ENCODE peak calls at places on chromosomes 13 and 19, in eight cellular contexts. One of them, this sample, is unnamed.

GRCh38 chr13:57627663-57628062 is 3.9 kb upstream of the PCDH17 start:
- DNase-seq in hypothalamus: no peak
- DNase-seq in stimulated activated CD4-positive, alpha-beta T cell treated with anti-CD3 and anti-CD28 coated beads, TNF-alpha, amount 100 ng/mL, for 1 hour: no peak
- DNase-seq in midbrain: no peak
- DNase-seq in activated CD4-positive, alpha-beta T cell treated with anti-CD3 and anti-CD28 coated beads for 24 hours: no peak
- DNase-seq in head of caudate nucleus: no peak
- DNase-seq in AG04449: no peak
- DNase-seq in activated CD4-positive, alpha-beta memory T cell treated with anti-CD3 and anti-CD28 coated beads, Interleukin-2, amount 10 ng/mL, durations not matched to agents 7 days and 5 days: no peak
- DNase-seq in this sample: peak

GRCh38 chr19:11693505-11694499 is 44.9 kb downstream of the ZNF823 start:
- DNase-seq in hypothalamus: no peak
- DNase-seq in stimulated activated CD4-positive, alpha-beta T cell treated with anti-CD3 and anti-CD28 coated beads, TNF-alpha, amount 100 ng/mL, for 1 hour: no peak
- DNase-seq in midbrain: no peak
- DNase-seq in activated CD4-positive, alpha-beta T cell treated with anti-CD3 and anti-CD28 coated beads for 24 hours: no peak
- DNase-seq in head of caudate nucleus: no peak
- DNase-seq in AG04449: peak
- DNase-seq in activated CD4-positive, alpha-beta memory T cell treated with anti-CD3 and anti-CD28 coated beads, Interleukin-2, amount 10 ng/mL, durations not matched to agents 7 days and 5 days: no peak
- DNase-seq in this sample: peak

GRCh38 chr13:93814658-93815057 is 588.1 kb downstream of the GPC6 start:
- DNase-seq in hypothalamus: no peak
- DNase-seq in stimulated activated CD4-positive, alpha-beta T cell treated with anti-CD3 and anti-CD28 coated beads, TNF-alpha, amount 100 ng/mL, for 1 hour: no peak
- DNase-seq in midbrain: no peak
- DNase-seq in activated CD4-positive, alpha-beta T cell treated with anti-CD3 and anti-CD28 coated beads for 24 hours: no peak
- DNase-seq in head of caudate nucleus: no peak
- DNase-seq in AG04449: no peak
- DNase-seq in activated CD4-positive, alpha-beta memory T cell treated with anti-CD3 and anti-CD28 coated beads, Interleukin-2, amount 10 ng/mL, durations not matched to agents 7 days and 5 days: no peak
- DNase-seq in this sample: no peak

GRCh38 chr13:53311561-53311960 is 282.9 kb downstream of the OLFM4 start:
- DNase-seq in hypothalamus: no peak
- DNase-seq in stimulated activated CD4-positive, alpha-beta T cell treated with anti-CD3 and anti-CD28 coated beads, TNF-alpha, amount 100 ng/mL, for 1 hour: no peak
- DNase-seq in midbrain: no peak
- DNase-seq in activated CD4-positive, alpha-beta T cell treated with anti-CD3 and anti-CD28 coated beads for 24 hours: no peak
- DNase-seq in head of caudate nucleus: no peak
- DNase-seq in AG04449: no peak
- DNase-seq in activated CD4-positive, alpha-beta memory T cell treated with anti-CD3 and anti-CD28 coated beads, Interleukin-2, amount 10 ng/mL, durations not matched to agents 7 days and 5 days: no peak
- DNase-seq in this sample: no peak

GRCh38 chr13:75145926-75146325 is 336.0 kb downstream of the TBC1D4 start:
- DNase-seq in hypothalamus: no peak
- DNase-seq in stimulated activated CD4-positive, alpha-beta T cell treated with anti-CD3 and anti-CD28 coated beads, TNF-alpha, amount 100 ng/mL, for 1 hour: no peak
- DNase-seq in midbrain: no peak
- DNase-seq in activated CD4-positive, alpha-beta T cell treated with anti-CD3 and anti-CD28 coated beads for 24 hours: no peak
- DNase-seq in head of caudate nucleus: no peak
- DNase-seq in AG04449: no peak
- DNase-seq in activated CD4-positive, alpha-beta memory T cell treated with anti-CD3 and anti-CD28 coated beads, Interleukin-2, amount 10 ng/mL, durations not matched to agents 7 days and 5 days: no peak
- DNase-seq in this sample: peak

GRCh38 chr13:65971541-65971940 is 1258.6 kb downstream of the PCDH9 start:
- DNase-seq in hypothalamus: no peak
- DNase-seq in stimulated activated CD4-positive, alpha-beta T cell treated with anti-CD3 and anti-CD28 coated beads, TNF-alpha, amount 100 ng/mL, for 1 hour: no peak
- DNase-seq in midbrain: no peak
- DNase-seq in activated CD4-positive, alpha-beta T cell treated with anti-CD3 and anti-CD28 coated beads for 24 hours: no peak
- DNase-seq in head of caudate nucleus: peak
- DNase-seq in AG04449: no peak
- DNase-seq in activated CD4-positive, alpha-beta memory T cell treated with anti-CD3 and anti-CD28 coated beads, Interleukin-2, amount 10 ng/mL, durations not matched to agents 7 days and 5 days: no peak
- DNase-seq in this sample: no peak

GRCh38 chr19:10919352-10920287 is 8.8 kb downstream of the YIPF2 start:
- DNase-seq in hypothalamus: no peak
- DNase-seq in stimulated activated CD4-positive, alpha-beta T cell treated with anti-CD3 and anti-CD28 coated beads, TNF-alpha, amount 100 ng/mL, for 1 hour: no peak
- DNase-seq in midbrain: no peak
- DNase-seq in activated CD4-positive, alpha-beta T cell treated with anti-CD3 and anti-CD28 coated beads for 24 hours: no peak
- DNase-seq in head of caudate nucleus: peak
- DNase-seq in AG04449: no peak
- DNase-seq in activated CD4-positive, alpha-beta memory T cell treated with anti-CD3 and anti-CD28 coated beads, Interleukin-2, amount 10 ng/mL, durations not matched to agents 7 days and 5 days: no peak
- DNase-seq in this sample: no peak

GRCh38 chr13:73259061-73259908 is 200.5 kb downstream of the KLF5 start:
- DNase-seq in hypothalamus: no peak
- DNase-seq in stimulated activated CD4-positive, alpha-beta T cell treated with anti-CD3 and anti-CD28 coated beads, TNF-alpha, amount 100 ng/mL, for 1 hour: no peak
- DNase-seq in midbrain: no peak
- DNase-seq in activated CD4-positive, alpha-beta T cell treated with anti-CD3 and anti-CD28 coated beads for 24 hours: no peak
- DNase-seq in head of caudate nucleus: no peak
- DNase-seq in AG04449: no peak
- DNase-seq in activated CD4-positive, alpha-beta memory T cell treated with anti-CD3 and anti-CD28 coated beads, Interleukin-2, amount 10 ng/mL, durations not matched to agents 7 days and 5 days: no peak
- DNase-seq in this sample: no peak

GRCh38 chr13:114153485-114154080 is 21.2 kb upstream of the RASA3 start:
- DNase-seq in hypothalamus: no peak
- DNase-seq in stimulated activated CD4-positive, alpha-beta T cell treated with anti-CD3 and anti-CD28 coated beads, TNF-alpha, amount 100 ng/mL, for 1 hour: no peak
- DNase-seq in midbrain: no peak
- DNase-seq in activated CD4-positive, alpha-beta T cell treated with anti-CD3 and anti-CD28 coated beads for 24 hours: no peak
- DNase-seq in head of caudate nucleus: no peak
- DNase-seq in AG04449: no peak
- DNase-seq in activated CD4-positive, alpha-beta memory T cell treated with anti-CD3 and anti-CD28 coated beads, Interleukin-2, amount 10 ng/mL, durations not matched to agents 7 days and 5 days: no peak
- DNase-seq in this sample: no peak

GRCh38 chr13:20882206-20882605 is 20.3 kb downstream of the XPO4 start:
- DNase-seq in hypothalamus: no peak
- DNase-seq in stimulated activated CD4-positive, alpha-beta T cell treated with anti-CD3 and anti-CD28 coated beads, TNF-alpha, amount 100 ng/mL, for 1 hour: no peak
- DNase-seq in midbrain: no peak
- DNase-seq in activated CD4-positive, alpha-beta T cell treated with anti-CD3 and anti-CD28 coated beads for 24 hours: no peak
- DNase-seq in head of caudate nucleus: no peak
- DNase-seq in AG04449: no peak
- DNase-seq in activated CD4-positive, alpha-beta memory T cell treated with anti-CD3 and anti-CD28 coated beads, Interleukin-2, amount 10 ng/mL, durations not matched to agents 7 days and 5 days: no peak
- DNase-seq in this sample: peak

GRCh38 chr19:39946532-39946931 is 12.1 kb upstream of the FCGBP start:
- DNase-seq in hypothalamus: no peak
- DNase-seq in stimulated activated CD4-positive, alpha-beta T cell treated with anti-CD3 and anti-CD28 coated beads, TNF-alpha, amount 100 ng/mL, for 1 hour: no peak
- DNase-seq in midbrain: no peak
- DNase-seq in activated CD4-positive, alpha-beta T cell treated with anti-CD3 and anti-CD28 coated beads for 24 hours: no peak
- DNase-seq in head of caudate nucleus: no peak
- DNase-seq in AG04449: no peak
- DNase-seq in activated CD4-positive, alpha-beta memory T cell treated with anti-CD3 and anti-CD28 coated beads, Interleukin-2, amount 10 ng/mL, durations not matched to agents 7 days and 5 days: no peak
- DNase-seq in this sample: peak

GRCh38 chr13:108342369-108343289 is 73.1 kb downstream of the TNFSF13B start:
- DNase-seq in hypothalamus: no peak
- DNase-seq in stimulated activated CD4-positive, alpha-beta T cell treated with anti-CD3 and anti-CD28 coated beads, TNF-alpha, amount 100 ng/mL, for 1 hour: no peak
- DNase-seq in midbrain: peak
- DNase-seq in activated CD4-positive, alpha-beta T cell treated with anti-CD3 and anti-CD28 coated beads for 24 hours: no peak
- DNase-seq in head of caudate nucleus: no peak
- DNase-seq in AG04449: no peak
- DNase-seq in activated CD4-positive, alpha-beta memory T cell treated with anti-CD3 and anti-CD28 coated beads, Interleukin-2, amount 10 ng/mL, durations not matched to agents 7 days and 5 days: peak
- DNase-seq in this sample: peak

GRCh38 chr13:32504263-32504662 is 34.3 kb downstream of the N4BP2L2 start:
- DNase-seq in hypothalamus: no peak
- DNase-seq in stimulated activated CD4-positive, alpha-beta T cell treated with anti-CD3 and anti-CD28 coated beads, TNF-alpha, amount 100 ng/mL, for 1 hour: no peak
- DNase-seq in midbrain: no peak
- DNase-seq in activated CD4-positive, alpha-beta T cell treated with anti-CD3 and anti-CD28 coated beads for 24 hours: no peak
- DNase-seq in head of caudate nucleus: no peak
- DNase-seq in AG04449: no peak
- DNase-seq in activated CD4-positive, alpha-beta memory T cell treated with anti-CD3 and anti-CD28 coated beads, Interleukin-2, amount 10 ng/mL, durations not matched to agents 7 days and 5 days: no peak
- DNase-seq in this sample: no peak

GRCh38 chr13:29543230-29544215 is 52.0 kb downstream of the SLC7A1 start:
- DNase-seq in hypothalamus: no peak
- DNase-seq in stimulated activated CD4-positive, alpha-beta T cell treated with anti-CD3 and anti-CD28 coated beads, TNF-alpha, amount 100 ng/mL, for 1 hour: no peak
- DNase-seq in midbrain: no peak
- DNase-seq in activated CD4-positive, alpha-beta T cell treated with anti-CD3 and anti-CD28 coated beads for 24 hours: peak
- DNase-seq in head of caudate nucleus: no peak
- DNase-seq in AG04449: no peak
- DNase-seq in activated CD4-positive, alpha-beta memory T cell treated with anti-CD3 and anti-CD28 coated beads, Interleukin-2, amount 10 ng/mL, durations not matched to agents 7 days and 5 days: peak
- DNase-seq in this sample: peak

GRCh38 chr19:12939292-12939606 is 840 bp downstream of the CALR start:
- DNase-seq in hypothalamus: no peak
- DNase-seq in stimulated activated CD4-positive, alpha-beta T cell treated with anti-CD3 and anti-CD28 coated beads, TNF-alpha, amount 100 ng/mL, for 1 hour: no peak
- DNase-seq in midbrain: no peak
- DNase-seq in activated CD4-positive, alpha-beta T cell treated with anti-CD3 and anti-CD28 coated beads for 24 hours: no peak
- DNase-seq in head of caudate nucleus: no peak
- DNase-seq in AG04449: no peak
- DNase-seq in activated CD4-positive, alpha-beta memory T cell treated with anti-CD3 and anti-CD28 coated beads, Interleukin-2, amount 10 ng/mL, durations not matched to agents 7 days and 5 days: peak
- DNase-seq in this sample: peak

GRCh38 chr19:13234518-13234917 is 84.3 kb downstream of the IER2 start:
- DNase-seq in hypothalamus: no peak
- DNase-seq in stimulated activated CD4-positive, alpha-beta T cell treated with anti-CD3 and anti-CD28 coated beads, TNF-alpha, amount 100 ng/mL, for 1 hour: peak
- DNase-seq in midbrain: no peak
- DNase-seq in activated CD4-positive, alpha-beta T cell treated with anti-CD3 and anti-CD28 coated beads for 24 hours: peak
- DNase-seq in head of caudate nucleus: no peak
- DNase-seq in AG04449: no peak
- DNase-seq in activated CD4-positive, alpha-beta memory T cell treated with anti-CD3 and anti-CD28 coated beads, Interleukin-2, amount 10 ng/mL, durations not matched to agents 7 days and 5 days: peak
- DNase-seq in this sample: no peak

GRCh38 chr19:45396389-45397260 is 8.2 kb downstream of the PPP1R13L start:
- DNase-seq in hypothalamus: no peak
- DNase-seq in stimulated activated CD4-positive, alpha-beta T cell treated with anti-CD3 and anti-CD28 coated beads, TNF-alpha, amount 100 ng/mL, for 1 hour: no peak
- DNase-seq in midbrain: no peak
- DNase-seq in activated CD4-positive, alpha-beta T cell treated with anti-CD3 and anti-CD28 coated beads for 24 hours: no peak
- DNase-seq in head of caudate nucleus: no peak
- DNase-seq in AG04449: no peak
- DNase-seq in activated CD4-positive, alpha-beta memory T cell treated with anti-CD3 and anti-CD28 coated beads, Interleukin-2, amount 10 ng/mL, durations not matched to agents 7 days and 5 days: no peak
- DNase-seq in this sample: no peak

GRCh38 chr13:102197193-102197592 is 204.7 kb downstream of the FGF14 start:
- DNase-seq in hypothalamus: no peak
- DNase-seq in stimulated activated CD4-positive, alpha-beta T cell treated with anti-CD3 and anti-CD28 coated beads, TNF-alpha, amount 100 ng/mL, for 1 hour: no peak
- DNase-seq in midbrain: no peak
- DNase-seq in activated CD4-positive, alpha-beta T cell treated with anti-CD3 and anti-CD28 coated beads for 24 hours: no peak
- DNase-seq in head of caudate nucleus: no peak
- DNase-seq in AG04449: no peak
- DNase-seq in activated CD4-positive, alpha-beta memory T cell treated with anti-CD3 and anti-CD28 coated beads, Interleukin-2, amount 10 ng/mL, durations not matched to agents 7 days and 5 days: no peak
- DNase-seq in this sample: peak

GRCh38 chr19:22602631-22603272 is 31.4 kb upstream of the ZNF492 start:
- DNase-seq in hypothalamus: no peak
- DNase-seq in stimulated activated CD4-positive, alpha-beta T cell treated with anti-CD3 and anti-CD28 coated beads, TNF-alpha, amount 100 ng/mL, for 1 hour: no peak
- DNase-seq in midbrain: no peak
- DNase-seq in activated CD4-positive, alpha-beta T cell treated with anti-CD3 and anti-CD28 coated beads for 24 hours: no peak
- DNase-seq in head of caudate nucleus: no peak
- DNase-seq in AG04449: no peak
- DNase-seq in activated CD4-positive, alpha-beta memory T cell treated with anti-CD3 and anti-CD28 coated beads, Interleukin-2, amount 10 ng/mL, durations not matched to agents 7 days and 5 days: no peak
- DNase-seq in this sample: no peak

GRCh38 chr13:19586904-19587634 is 25.7 kb upstream of the TPTE2 start:
- DNase-seq in hypothalamus: no peak
- DNase-seq in stimulated activated CD4-positive, alpha-beta T cell treated with anti-CD3 and anti-CD28 coated beads, TNF-alpha, amount 100 ng/mL, for 1 hour: peak
- DNase-seq in midbrain: no peak
- DNase-seq in activated CD4-positive, alpha-beta T cell treated with anti-CD3 and anti-CD28 coated beads for 24 hours: peak
- DNase-seq in head of caudate nucleus: no peak
- DNase-seq in AG04449: no peak
- DNase-seq in activated CD4-positive, alpha-beta memory T cell treated with anti-CD3 and anti-CD28 coated beads, Interleukin-2, amount 10 ng/mL, durations not matched to agents 7 days and 5 days: peak
- DNase-seq in this sample: peak

GRCh38 chr19:12794196-12794921 is 3.1 kb downstream of the JUNB start:
- DNase-seq in hypothalamus: no peak
- DNase-seq in stimulated activated CD4-positive, alpha-beta T cell treated with anti-CD3 and anti-CD28 coated beads, TNF-alpha, amount 100 ng/mL, for 1 hour: no peak
- DNase-seq in midbrain: no peak
- DNase-seq in activated CD4-positive, alpha-beta T cell treated with anti-CD3 and anti-CD28 coated beads for 24 hours: no peak
- DNase-seq in head of caudate nucleus: no peak
- DNase-seq in AG04449: no peak
- DNase-seq in activated CD4-positive, alpha-beta memory T cell treated with anti-CD3 and anti-CD28 coated beads, Interleukin-2, amount 10 ng/mL, durations not matched to agents 7 days and 5 days: no peak
- DNase-seq in this sample: peak

GRCh38 chr13:50222569-50223332 is 207.5 kb downstream of the KCNRG start:
- DNase-seq in hypothalamus: no peak
- DNase-seq in stimulated activated CD4-positive, alpha-beta T cell treated with anti-CD3 and anti-CD28 coated beads, TNF-alpha, amount 100 ng/mL, for 1 hour: no peak
- DNase-seq in midbrain: peak
- DNase-seq in activated CD4-positive, alpha-beta T cell treated with anti-CD3 and anti-CD28 coated beads for 24 hours: no peak
- DNase-seq in head of caudate nucleus: no peak
- DNase-seq in AG04449: no peak
- DNase-seq in activated CD4-positive, alpha-beta memory T cell treated with anti-CD3 and anti-CD28 coated beads, Interleukin-2, amount 10 ng/mL, durations not matched to agents 7 days and 5 days: peak
- DNase-seq in this sample: peak

GRCh38 chr19:55370305-55370988 is at the start of gene IL11:
- DNase-seq in hypothalamus: no peak
- DNase-seq in stimulated activated CD4-positive, alpha-beta T cell treated with anti-CD3 and anti-CD28 coated beads, TNF-alpha, amount 100 ng/mL, for 1 hour: no peak
- DNase-seq in midbrain: no peak
- DNase-seq in activated CD4-positive, alpha-beta T cell treated with anti-CD3 and anti-CD28 coated beads for 24 hours: no peak
- DNase-seq in head of caudate nucleus: no peak
- DNase-seq in AG04449: no peak
- DNase-seq in activated CD4-positive, alpha-beta memory T cell treated with anti-CD3 and anti-CD28 coated beads, Interleukin-2, amount 10 ng/mL, durations not matched to agents 7 days and 5 days: no peak
- DNase-seq in this sample: no peak

GRCh38 chr19:55256562-55257460 is 2.0 kb downstream of the PPP6R1 start:
- DNase-seq in hypothalamus: no peak
- DNase-seq in stimulated activated CD4-positive, alpha-beta T cell treated with anti-CD3 and anti-CD28 coated beads, TNF-alpha, amount 100 ng/mL, for 1 hour: no peak
- DNase-seq in midbrain: no peak
- DNase-seq in activated CD4-positive, alpha-beta T cell treated with anti-CD3 and anti-CD28 coated beads for 24 hours: no peak
- DNase-seq in head of caudate nucleus: no peak
- DNase-seq in AG04449: no peak
- DNase-seq in activated CD4-positive, alpha-beta memory T cell treated with anti-CD3 and anti-CD28 coated beads, Interleukin-2, amount 10 ng/mL, durations not matched to agents 7 days and 5 days: no peak
- DNase-seq in this sample: peak

GRCh38 chr19:4120531-4120930 is 3.4 kb downstream of the MAP2K2 start:
- DNase-seq in hypothalamus: no peak
- DNase-seq in stimulated activated CD4-positive, alpha-beta T cell treated with anti-CD3 and anti-CD28 coated beads, TNF-alpha, amount 100 ng/mL, for 1 hour: no peak
- DNase-seq in midbrain: no peak
- DNase-seq in activated CD4-positive, alpha-beta T cell treated with anti-CD3 and anti-CD28 coated beads for 24 hours: no peak
- DNase-seq in head of caudate nucleus: no peak
- DNase-seq in AG04449: no peak
- DNase-seq in activated CD4-positive, alpha-beta memory T cell treated with anti-CD3 and anti-CD28 coated beads, Interleukin-2, amount 10 ng/mL, durations not matched to agents 7 days and 5 days: no peak
- DNase-seq in this sample: peak

GRCh38 chr13:28379371-28380083 is 115.4 kb downstream of the FLT1 start:
- DNase-seq in hypothalamus: no peak
- DNase-seq in stimulated activated CD4-positive, alpha-beta T cell treated with anti-CD3 and anti-CD28 coated beads, TNF-alpha, amount 100 ng/mL, for 1 hour: no peak
- DNase-seq in midbrain: no peak
- DNase-seq in activated CD4-positive, alpha-beta T cell treated with anti-CD3 and anti-CD28 coated beads for 24 hours: no peak
- DNase-seq in head of caudate nucleus: no peak
- DNase-seq in AG04449: no peak
- DNase-seq in activated CD4-positive, alpha-beta memory T cell treated with anti-CD3 and anti-CD28 coated beads, Interleukin-2, amount 10 ng/mL, durations not matched to agents 7 days and 5 days: no peak
- DNase-seq in this sample: no peak

GRCh38 chr19:18474366-18474887 is 36.5 kb upstream of the ISYNA1 start:
- DNase-seq in hypothalamus: no peak
- DNase-seq in stimulated activated CD4-positive, alpha-beta T cell treated with anti-CD3 and anti-CD28 coated beads, TNF-alpha, amount 100 ng/mL, for 1 hour: no peak
- DNase-seq in midbrain: no peak
- DNase-seq in activated CD4-positive, alpha-beta T cell treated with anti-CD3 and anti-CD28 coated beads for 24 hours: no peak
- DNase-seq in head of caudate nucleus: no peak
- DNase-seq in AG04449: no peak
- DNase-seq in activated CD4-positive, alpha-beta memory T cell treated with anti-CD3 and anti-CD28 coated beads, Interleukin-2, amount 10 ng/mL, durations not matched to agents 7 days and 5 days: no peak
- DNase-seq in this sample: no peak

GRCh38 chr13:43933378-43933777 is 53.7 kb downstream of the LACC1 start:
- DNase-seq in hypothalamus: no peak
- DNase-seq in stimulated activated CD4-positive, alpha-beta T cell treated with anti-CD3 and anti-CD28 coated beads, TNF-alpha, amount 100 ng/mL, for 1 hour: no peak
- DNase-seq in midbrain: no peak
- DNase-seq in activated CD4-positive, alpha-beta T cell treated with anti-CD3 and anti-CD28 coated beads for 24 hours: no peak
- DNase-seq in head of caudate nucleus: no peak
- DNase-seq in AG04449: no peak
- DNase-seq in activated CD4-positive, alpha-beta memory T cell treated with anti-CD3 and anti-CD28 coated beads, Interleukin-2, amount 10 ng/mL, durations not matched to agents 7 days and 5 days: no peak
- DNase-seq in this sample: no peak

GRCh38 chr13:44873486-44873885 is 115.8 kb downstream of the NUFIP1 start:
- DNase-seq in hypothalamus: no peak
- DNase-seq in stimulated activated CD4-positive, alpha-beta T cell treated with anti-CD3 and anti-CD28 coated beads, TNF-alpha, amount 100 ng/mL, for 1 hour: no peak
- DNase-seq in midbrain: no peak
- DNase-seq in activated CD4-positive, alpha-beta T cell treated with anti-CD3 and anti-CD28 coated beads for 24 hours: no peak
- DNase-seq in head of caudate nucleus: no peak
- DNase-seq in AG04449: no peak
- DNase-seq in activated CD4-positive, alpha-beta memory T cell treated with anti-CD3 and anti-CD28 coated beads, Interleukin-2, amount 10 ng/mL, durations not matched to agents 7 days and 5 days: no peak
- DNase-seq in this sample: peak

GRCh38 chr13:72839831-72840426 is 58.0 kb downstream of the PIBF1 start:
- DNase-seq in hypothalamus: no peak
- DNase-seq in stimulated activated CD4-positive, alpha-beta T cell treated with anti-CD3 and anti-CD28 coated beads, TNF-alpha, amount 100 ng/mL, for 1 hour: no peak
- DNase-seq in midbrain: no peak
- DNase-seq in activated CD4-positive, alpha-beta T cell treated with anti-CD3 and anti-CD28 coated beads for 24 hours: no peak
- DNase-seq in head of caudate nucleus: no peak
- DNase-seq in AG04449: no peak
- DNase-seq in activated CD4-positive, alpha-beta memory T cell treated with anti-CD3 and anti-CD28 coated beads, Interleukin-2, amount 10 ng/mL, durations not matched to agents 7 days and 5 days: peak
- DNase-seq in this sample: peak

GRCh38 chr19:38072776-38073411 is 151.1 kb downstream of the DPF1 start:
- DNase-seq in hypothalamus: no peak
- DNase-seq in stimulated activated CD4-positive, alpha-beta T cell treated with anti-CD3 and anti-CD28 coated beads, TNF-alpha, amount 100 ng/mL, for 1 hour: no peak
- DNase-seq in midbrain: no peak
- DNase-seq in activated CD4-positive, alpha-beta T cell treated with anti-CD3 and anti-CD28 coated beads for 24 hours: no peak
- DNase-seq in head of caudate nucleus: no peak
- DNase-seq in AG04449: no peak
- DNase-seq in activated CD4-positive, alpha-beta memory T cell treated with anti-CD3 and anti-CD28 coated beads, Interleukin-2, amount 10 ng/mL, durations not matched to agents 7 days and 5 days: no peak
- DNase-seq in this sample: peak

GRCh38 chr13:51971520-51972426 is 39.5 kb downstream of the ATP7B start:
- DNase-seq in hypothalamus: no peak
- DNase-seq in stimulated activated CD4-positive, alpha-beta T cell treated with anti-CD3 and anti-CD28 coated beads, TNF-alpha, amount 100 ng/mL, for 1 hour: no peak
- DNase-seq in midbrain: no peak
- DNase-seq in activated CD4-positive, alpha-beta T cell treated with anti-CD3 and anti-CD28 coated beads for 24 hours: no peak
- DNase-seq in head of caudate nucleus: no peak
- DNase-seq in AG04449: no peak
- DNase-seq in activated CD4-positive, alpha-beta memory T cell treated with anti-CD3 and anti-CD28 coated beads, Interleukin-2, amount 10 ng/mL, durations not matched to agents 7 days and 5 days: no peak
- DNase-seq in this sample: no peak

GRCh38 chr13:99326012-99326411 is 18.8 kb upstream of the GPR183 start:
- DNase-seq in hypothalamus: no peak
- DNase-seq in stimulated activated CD4-positive, alpha-beta T cell treated with anti-CD3 and anti-CD28 coated beads, TNF-alpha, amount 100 ng/mL, for 1 hour: no peak
- DNase-seq in midbrain: no peak
- DNase-seq in activated CD4-positive, alpha-beta T cell treated with anti-CD3 and anti-CD28 coated beads for 24 hours: no peak
- DNase-seq in head of caudate nucleus: no peak
- DNase-seq in AG04449: no peak
- DNase-seq in activated CD4-positive, alpha-beta memory T cell treated with anti-CD3 and anti-CD28 coated beads, Interleukin-2, amount 10 ng/mL, durations not matched to agents 7 days and 5 days: no peak
- DNase-seq in this sample: no peak

GRCh38 chr13:49356224-49356623 is 87.6 kb downstream of the CAB39L start:
- DNase-seq in hypothalamus: no peak
- DNase-seq in stimulated activated CD4-positive, alpha-beta T cell treated with anti-CD3 and anti-CD28 coated beads, TNF-alpha, amount 100 ng/mL, for 1 hour: no peak
- DNase-seq in midbrain: no peak
- DNase-seq in activated CD4-positive, alpha-beta T cell treated with anti-CD3 and anti-CD28 coated beads for 24 hours: no peak
- DNase-seq in head of caudate nucleus: no peak
- DNase-seq in AG04449: peak
- DNase-seq in activated CD4-positive, alpha-beta memory T cell treated with anti-CD3 and anti-CD28 coated beads, Interleukin-2, amount 10 ng/mL, durations not matched to agents 7 days and 5 days: no peak
- DNase-seq in this sample: peak

This sample was measured in choroid plexus epithelial cell.